ENCODE peak calls at places on chromosomes 1 and 21, in ten cellular contexts. D is activated T-cell treated with anti-CD3 and anti-CD28 coated beads for 1 hour; R is EL; U is stimulated activated naive CD8-positive, alpha-beta T cell treated with anti-CD3 and anti-CD28 coated beads, Interleukin-15, Interleukin-2, amounts not matched to agents 100 U/mL and 50 U/mL, for 24 hours; S is stimulated activated CD8-positive, alpha-beta memory T cell treated with anti-CD3 and anti-CD28 coated beads, Interleukin-4, amount 100 ng/mL, for 4 hours; K is AG04450; W is H9; Y is activated CD4-positive, alpha-beta T cell treated with anti-CD3 and anti-CD28 coated beads, Interleukin-2, amount 10 ng/mL, durations not matched to agents 7 days and 5 days; H is H7; T is NCI-H2029 treated with DMSO at 0.1 percent for 48 hours. X is an unnamed sample.

GRCh38 chr1:106937104-106937503 is 119.4 kb upstream of the PRMT6 start:
- DNase-seq in U (no peak), S (no peak), K (peak; percentile 59), R (peak; percentile 95), Y (no peak), T (no peak), D (no peak), W (no peak), H (no peak), X (peak; percentile 28)

GRCh38 chr21:42486551-42486950 is 9.5 kb downstream of the RSPH1 start:
- DNase-seq in Y (no peak), W (no peak), H (no peak), T (no peak), S (no peak), K (no peak), U (no peak), D (no peak), R (no peak), X (no peak)

GRCh38 chr1:84883286-84883685 is 9.7 kb downstream of the LPAR3 start:
- DNase-seq in H (no peak), Y (no peak), R (peak; percentile 47), K (peak; percentile 45), W (no peak), U (no peak), S (no peak), D (no peak), T (no peak), X (peak; percentile 34)

GRCh38 chr21:42097860-42098259 is 26.7 kb downstream of the UMODL1 start:
- DNase-seq in D (no peak), R (peak; percentile 97), S (no peak), H (no peak), U (no peak), Y (no peak), T (peak; percentile 79), K (peak; percentile 96), W (no peak), X (peak; percentile 94)

GRCh38 chr1:185337221-185337620 is 20.2 kb upstream of the IVNS1ABP start:
- DNase-seq in R (peak; percentile 44), T (no peak), S (no peak), W (no peak), U (no peak), D (no peak), H (no peak), Y (no peak), K (no peak), X (peak; percentile 65)

GRCh38 chr1:247110627-247111258 is 6.6 kb upstream of the ZNF669 start:
- DNase-seq in D (no peak), S (no peak), H (peak; percentile 32), T (no peak), Y (no peak), R (peak; percentile 30), K (no peak), W (peak; percentile 36), U (peak; percentile 27), X (peak; percentile 37)

GRCh38 chr1:36067871-36068270 is 16.0 kb upstream of the TEKT2 start:
- DNase-seq in T (no peak), U (no peak), H (no peak), D (no peak), W (no peak), R (no peak), S (no peak), K (no peak), Y (no peak), X (no peak)

GRCh38 chr1:156180471-156180870 is 13.4 kb upstream of the SLC25A44 start:
- DNase-seq in D (no peak), R (no peak), T (no peak), H (no peak), Y (no peak), U (no peak), K (no peak), S (no peak), W (no peak), X (no peak)

GRCh38 chr1:96362623-96363022 is 359.0 kb upstream of the PTBP2 start:
- DNase-seq in Y (no peak), R (peak; percentile 99), D (no peak), W (no peak), K (peak; percentile 94), H (no peak), U (no peak), S (no peak), T (no peak), X (peak; percentile 99)

GRCh38 chr21:24045775-24046215 is 1561.5 kb downstream of the MRPL39 start:
- DNase-seq in W (no peak), R (no peak), U (peak; percentile 23), K (peak; percentile 94), H (no peak), T (peak; percentile 11), S (no peak), D (no peak), Y (peak; percentile 14), X (peak; percentile 31)

GRCh38 chr1:204408602-204409001 is 3.0 kb downstream of the PPP1R15B start:
- DNase-seq in Y (no peak), D (no peak), T (no peak), U (no peak), W (no peak), S (no peak), R (no peak), H (no peak), K (no peak), X (no peak)

GRCh38 chr1:87833158-87833557 is 504.5 kb downstream of the LMO4 start:
- DNase-seq in U (no peak), S (no peak), W (no peak), K (peak; percentile 45), Y (no peak), T (no peak), R (no peak), H (no peak), D (no peak), X (no peak)

GRCh38 chr1:11380500-11380899 is 98.5 kb upstream of the DISP3 start:
- DNase-seq in K (no peak), S (no peak), Y (no peak), T (no peak), D (no peak), U (no peak), R (no peak), H (no peak), W (no peak), X (no peak)

GRCh38 chr1:44035726-44036408 is 4.6 kb upstream of the SLC6A9 start:
- DNase-seq in R (no peak), T (no peak), Y (no peak), W (peak; percentile 39), U (no peak), H (peak; percentile 67), S (no peak), D (no peak), K (no peak), X (no peak)

GRCh38 chr1:161763522-161764098 is 2.5 kb upstream of the ATF6 start:
- DNase-seq in R (peak; percentile 25), W (no peak), T (peak; percentile 7), D (peak; percentile 30), S (no peak), Y (peak; percentile 64), H (peak; percentile 53), K (no peak), U (peak; percentile 36), X (no peak)

GRCh38 chr1:22118291-22118992 is 24.5 kb downstream of the WNT4 start:
- DNase-seq in T (no peak), H (no peak), D (no peak), S (no peak), U (no peak), Y (no peak), W (no peak), R (no peak), K (no peak), X (no peak)

GRCh38 chr1:88980918-88981317 is 11.5 kb downstream of the KYAT3 start:
- DNase-seq in S (no peak), H (no peak), R (no peak), D (no peak), Y (no peak), K (no peak), W (no peak), T (no peak), U (no peak), X (no peak)

GRCh38 chr1:66300280-66300973 is 233.5 kb upstream of the SGIP1 start:
- DNase-seq in U (no peak), Y (no peak), T (no peak), H (no peak), W (no peak), K (no peak), S (no peak), R (peak; percentile 26), D (no peak), X (no peak)

GRCh38 chr1:1621682-1622577 is 6.6 kb downstream of the MIB2 start:
- DNase-seq in D (no peak), Y (no peak), K (no peak), R (no peak), H (no peak), S (no peak), T (no peak), U (peak; percentile 4), W (no peak), X (peak; percentile 84)

GRCh38 chr1:19637606-19638005 is 6.5 kb upstream of the NBL1 start:
- DNase-seq in T (no peak), R (no peak), H (no peak), D (no peak), S (no peak), Y (no peak), K (no peak), U (no peak), W (no peak), X (no peak)

GRCh38 chr1:8862528-8862927 is 16.0 kb downstream of the ENO1 start:
- DNase-seq in K (no peak), S (peak; percentile 32), T (no peak), W (peak; percentile 75), R (no peak), D (peak; percentile 39), H (peak; percentile 80), U (peak; percentile 56), Y (peak; percentile 54), X (peak; percentile 29)

GRCh38 chr1:113444857-113445256 is 54.5 kb downstream of the MAGI3 start:
- DNase-seq in U (no peak), K (no peak), T (no peak), Y (no peak), S (no peak), H (no peak), D (no peak), W (no peak), R (no peak), X (no peak)

GRCh38 chr1:160795951-160796383 is at the start of gene LY9:
- DNase-seq in K (no peak), W (no peak), H (no peak), T (no peak), Y (peak; percentile 91), D (peak; percentile 51), U (peak; percentile 67), R (no peak), S (peak; percentile 49), X (no peak)

GRCh38 chr1:29655945-29656866 is 419.9 kb downstream of the PTPRU start:
- DNase-seq in W (peak; percentile 57), D (no peak), S (no peak), H (peak; percentile 73), U (no peak), K (no peak), T (no peak), R (peak; percentile 17), Y (no peak), X (no peak)

X was measured in amniotic epithelial cell.